ENCODE peak calls at places on chromosome 18, in five cellular contexts. J, N, T, X and U are unnamed samples.

GRCh38 chr18:3340682-3341097 is 78.8 kb downstream of the MYL12B start:
- DNase-seq in J (no peak), N (no peak), T (no peak), X (no peak), U (no peak)

GRCh38 chr18:26453370-26454030 is 94.9 kb downstream of the KCTD1 start:
- DNase-seq in J (no peak), N (peak; percentile 73), T (no peak), X (no peak), U (no peak)

GRCh38 chr18:47997338-47997780 is 66.9 kb upstream of the SMAD2 start:
- DNase-seq in J (no peak), N (no peak), T (no peak), X (no peak), U (no peak)

GRCh38 chr18:79642626-79643025 is 37.0 kb upstream of the CTDP1 start:
- DNase-seq in J (no peak), N (no peak), T (no peak), X (no peak), U (no peak)

GRCh38 chr18:25805323-25805722 is 285.1 kb downstream of the SS18 start:
- DNase-seq in J (no peak), N (no peak), T (no peak), X (no peak), U (no peak)

GRCh38 chr18:77063256-77063655 is 69.3 kb downstream of the MBP start:
- DNase-seq in J (peak; percentile 71), N (no peak), T (no peak), X (no peak), U (no peak)

GRCh38 chr18:30406728-30407127 is 635.8 kb downstream of the DSC3 start:
- DNase-seq in J (no peak), N (no peak), T (no peak), X (no peak), U (no peak)

GRCh38 chr18:12772111-12772510 is 69.3 kb downstream of the PSMG2 start:
- DNase-seq in J (no peak), N (no peak), T (no peak), X (no peak), U (peak; percentile 31)

GRCh38 chr18:14971461-14972185 is 223.7 kb downstream of the ANKRD30B start:
- DNase-seq in J (no peak), N (no peak), T (no peak), X (no peak), U (no peak)

GRCh38 chr18:13580351-13580750 is 146.0 kb downstream of the FAM210A start:
- DNase-seq in J (no peak), N (no peak), T (no peak), X (no peak), U (no peak)

GRCh38 chr18:79856119-79857080 is 58.7 kb downstream of the KCNG2 start:
- DNase-seq in J (peak; percentile 68), N (no peak), T (peak; percentile 33), X (peak; percentile 10), U (no peak)

GRCh38 chr18:71815305-71815704 is 728.8 kb downstream of the CBLN2 start:
- DNase-seq in J (no peak), N (no peak), T (no peak), X (no peak), U (no peak)

GRCh38 chr18:23752796-23753195 is 63.5 kb downstream of the LAMA3 start:
- DNase-seq in J (no peak), N (no peak), T (no peak), X (no peak), U (no peak)

GRCh38 chr18:13614701-13615288 is 111.6 kb downstream of the FAM210A start:
- DNase-seq in J (no peak), N (no peak), T (no peak), X (no peak), U (no peak)

GRCh38 chr18:9894454-9895068 is 8.8 kb downstream of the TXNDC2 start:
- DNase-seq in J (no peak), N (no peak), T (no peak), X (no peak), U (no peak)

GRCh38 chr18:35024196-35024595 is 17.0 kb upstream of the MAPRE2 start:
- DNase-seq in J (no peak), N (no peak), T (no peak), X (no peak), U (no peak)

GRCh38 chr18:11159844-11160243 is 10.5 kb upstream of the PIEZO2 start:
- DNase-seq in J (no peak), N (no peak), T (no peak), X (no peak), U (no peak)

GRCh38 chr18:74476154-74476553 is 19.0 kb upstream of the DIPK1C start:
- DNase-seq in J (no peak), N (no peak), T (peak; percentile 44), X (peak; percentile 48), U (no peak)

GRCh38 chr18:22983175-22983574 is 50.0 kb downstream of the RBBP8 start:
- DNase-seq in J (no peak), N (peak; percentile 43), T (no peak), X (peak; percentile 6), U (no peak)

GRCh38 chr18:55252053-55252675 is 292.9 kb upstream of the CCDC68 start:
- DNase-seq in J (no peak), N (no peak), T (no peak), X (no peak), U (no peak)

GRCh38 chr18:49412673-49413072 is 47.8 kb downstream of the DYM start:
- DNase-seq in J (no peak), N (no peak), T (no peak), X (no peak), U (no peak)

GRCh38 chr18:77862358-77862757 is 612.7 kb downstream of the GALR1 start:
- DNase-seq in J (no peak), N (no peak), T (no peak), X (no peak), U (no peak)

GRCh38 chr18:61953641-61954040 is 60.8 kb upstream of the RNF152 start:
- DNase-seq in J (no peak), N (no peak), T (no peak), X (no peak), U (no peak)